ENCODE peak calls at places on chromosomes 3 and 15, in seven cellular contexts. U is cardiac muscle cell; X is psoas muscle; P is uterus; F is SJCRH30; G is effector memory CD4-positive, alpha-beta T cell; S is transverse colon. Y is an unnamed sample.

GRCh38 chr15:75573001-75573400 is 6.1 kb downstream of the PTPN9 start:
- DNase-seq in G (no peak), X (no peak), F (no peak), U (no peak), P (no peak), S (no peak), Y (no peak)

GRCh38 chr3:66431494-66431893 is 69.3 kb downstream of the LRIG1 start:
- DNase-seq in G (no peak), X (peak; percentile 64), F (no peak), S (no peak), U (no peak), P (no peak), Y (no peak)

GRCh38 chr3:194370753-194371152 is 1.2 kb upstream of the LRRC15 start:
- DNase-seq in P (no peak), G (no peak), U (no peak), F (no peak), X (no peak), S (no peak), Y (no peak)

GRCh38 chr3:59436164-59436958 is 386.5 kb upstream of the CFAP20DC start:
- DNase-seq in F (no peak), S (no peak), X (no peak), U (no peak), G (no peak), P (no peak), Y (no peak)

GRCh38 chr3:123610331-123610730 is 25.5 kb upstream of the HACD2 start:
- DNase-seq in U (no peak), F (peak; percentile 21), X (no peak), G (no peak), S (no peak), P (no peak), Y (no peak)

GRCh38 chr3:51585197-51585596 is 46.7 kb downstream of the RAD54L2 start:
- DNase-seq in G (no peak), F (no peak), P (no peak), U (no peak), S (no peak), X (no peak), Y (no peak)

GRCh38 chr15:51223771-51224229 is 114.6 kb downstream of the CYP19A1 start:
- DNase-seq in P (no peak), X (no peak), S (no peak), U (no peak), G (no peak), F (no peak), Y (no peak)

GRCh38 chr3:126661965-126662364 is 7.0 kb upstream of the TXNRD3 start:
- DNase-seq in U (no peak), P (no peak), F (no peak), S (no peak), X (no peak), G (no peak), Y (no peak)

GRCh38 chr3:61081554-61081953 is 169.7 kb downstream of the FHIT start:
- DNase-seq in G (no peak), P (no peak), S (no peak), U (no peak), F (no peak), X (no peak), Y (no peak)

GRCh38 chr3:4852780-4853748 is 126.2 kb upstream of the BHLHE40 start:
- DNase-seq in X (no peak), S (no peak), U (no peak), F (peak; percentile 35), G (no peak), P (no peak), Y (no peak)

GRCh38 chr3:151087648-151088047 is 2.2 kb downstream of the MED12L start:
- DNase-seq in S (no peak), X (no peak), G (no peak), F (no peak), U (no peak), P (no peak), Y (no peak)
- H3K4me3 ChIP-seq in S (no peak overlapping the region), X (no peak overlapping the region), G (no peak overlapping the region), F (no peak overlapping the region), U (peak overlapping the region; percentile 70), P (no peak overlapping the region), Y (no peak overlapping the region)

DNA sequence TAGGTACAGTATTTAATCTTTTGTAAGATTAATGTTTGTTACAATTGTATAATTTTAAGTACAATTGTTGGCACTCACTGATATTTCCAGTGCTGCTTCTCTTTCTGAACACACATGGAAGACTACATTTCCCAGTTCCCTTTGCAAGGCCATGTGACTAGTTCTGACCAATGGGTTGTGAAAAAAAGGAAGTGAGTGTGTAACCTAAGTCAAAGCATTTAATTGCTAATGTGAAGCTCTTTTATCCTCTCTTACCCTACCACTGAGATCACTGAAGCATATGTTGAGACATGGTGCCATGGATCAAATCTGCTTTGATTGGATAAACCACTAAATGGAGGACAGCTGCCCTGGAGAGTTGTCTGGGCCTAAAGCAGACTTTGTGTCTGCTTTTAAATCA is 83.9 kb upstream of the PLXND1 start:
- DNase-seq in P (no peak), G (peak; percentile 19), X (no peak), F (peak; percentile 91), S (no peak), U (peak; percentile 48), Y (no peak)
- H3K4me1 ChIP-seq in P (peaks cover 5% of the 10 kb centered on the region), G (no peaks in the 10 kb centered on the region), X (peaks cover 35% of the 10 kb centered on the region), F (peaks cover 13% of the 10 kb centered on the region), S (no peaks in the 10 kb centered on the region), U (peaks cover 20% of the 10 kb centered on the region), Y (peaks cover 5% of the 10 kb centered on the region)

GRCh38 chr3:146892041-146892440 is 286.9 kb upstream of the PLSCR5 start:
- DNase-seq in F (no peak), U (no peak), X (no peak), G (no peak), P (no peak), S (no peak), Y (no peak)
- H3K27ac ChIP-seq in F (no peak overlapping the region), U (no peak overlapping the region), X (no peak overlapping the region), G (no peak overlapping the region), P (no peak overlapping the region), S (no peak overlapping the region), Y (no peak overlapping the region)

GRCh38 chr3:15356186-15356585 is 23.8 kb upstream of the SH3BP5 start:
- DNase-seq in G (no peak), S (no peak), P (no peak), F (no peak), X (no peak), U (no peak), Y (no peak)

GRCh38 chr3:15359677-15360397 is 27.5 kb upstream of the SH3BP5 start:
- DNase-seq in X (no peak), P (no peak), U (no peak), G (no peak), S (no peak), F (no peak), Y (no peak)

GRCh38 chr3:15361494-15362214 is 29.3 kb upstream of the SH3BP5 start:
- DNase-seq in G (no peak), S (peak; percentile 23), U (no peak), P (peak; percentile 19), X (no peak), F (peak; percentile 54), Y (no peak)

GRCh38 chr3:15360786-15361493 is 28.6 kb upstream of the SH3BP5 start:
- DNase-seq in S (no peak), G (no peak), U (no peak), X (no peak), F (no peak), P (no peak), Y (no peak)
- H3K4me3 ChIP-seq in S (no peak overlapping the region), G (no peak overlapping the region), U (no peak overlapping the region), X (no peak overlapping the region), F (no peak overlapping the region), P (no peak overlapping the region), Y (no peak overlapping the region)

GRCh38 chr3:69747511-69748248 is 8.4 kb downstream of the MITF start:
- DNase-seq in S (no peak), U (no peak), P (no peak), G (no peak), F (no peak), X (no peak), Y (no peak)

GRCh38 chr3:69744507-69744906 is 5.2 kb downstream of the MITF start:
- DNase-seq in P (no peak), X (no peak), G (no peak), F (no peak), U (no peak), S (no peak), Y (no peak)

GRCh38 chr3:69743975-69744374 is 4.7 kb downstream of the MITF start:
- DNase-seq in X (no peak), P (no peak), U (no peak), G (no peak), S (no peak), F (no peak), Y (no peak)

GRCh38 chr3:69745503-69745902 is 6.2 kb downstream of the MITF start:
- DNase-seq in U (no peak), S (no peak), X (no peak), G (no peak), F (no peak), P (no peak), Y (no peak)

DNA sequence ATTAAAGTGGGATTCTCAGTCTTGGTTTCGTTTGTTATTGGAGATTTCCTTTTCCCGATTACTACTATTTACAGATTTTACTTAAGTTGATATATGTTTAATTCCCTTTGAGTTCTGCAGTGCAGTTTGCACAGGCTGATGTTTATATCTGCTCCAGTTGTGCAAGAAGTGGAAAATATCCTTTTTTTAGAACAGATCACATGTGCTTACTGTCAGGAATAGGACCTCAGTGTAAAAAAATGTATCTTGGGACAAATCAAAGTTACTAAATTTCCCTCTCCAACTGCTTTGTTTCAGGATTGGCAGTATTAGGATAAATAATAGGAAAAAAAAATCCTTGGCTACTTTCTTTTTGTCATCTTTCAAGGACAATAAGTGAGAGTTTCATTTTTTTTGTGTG is 6.9 kb downstream of the MITF start:
- DNase-seq in U (no peak), F (no peak), G (no peak), P (no peak), S (no peak), X (no peak), Y (no peak)
- H3K4me1 ChIP-seq in U (peaks cover 22% of the 10 kb centered on the region), F (no peaks in the 10 kb centered on the region), G (no peaks in the 10 kb centered on the region), P (peaks cover 30% of the 10 kb centered on the region), S (peaks cover 13% of the 10 kb centered on the region), X (peaks cover 90% of the 10 kb centered on the region), Y (peaks cover 4% of the 10 kb centered on the region)

DNA sequence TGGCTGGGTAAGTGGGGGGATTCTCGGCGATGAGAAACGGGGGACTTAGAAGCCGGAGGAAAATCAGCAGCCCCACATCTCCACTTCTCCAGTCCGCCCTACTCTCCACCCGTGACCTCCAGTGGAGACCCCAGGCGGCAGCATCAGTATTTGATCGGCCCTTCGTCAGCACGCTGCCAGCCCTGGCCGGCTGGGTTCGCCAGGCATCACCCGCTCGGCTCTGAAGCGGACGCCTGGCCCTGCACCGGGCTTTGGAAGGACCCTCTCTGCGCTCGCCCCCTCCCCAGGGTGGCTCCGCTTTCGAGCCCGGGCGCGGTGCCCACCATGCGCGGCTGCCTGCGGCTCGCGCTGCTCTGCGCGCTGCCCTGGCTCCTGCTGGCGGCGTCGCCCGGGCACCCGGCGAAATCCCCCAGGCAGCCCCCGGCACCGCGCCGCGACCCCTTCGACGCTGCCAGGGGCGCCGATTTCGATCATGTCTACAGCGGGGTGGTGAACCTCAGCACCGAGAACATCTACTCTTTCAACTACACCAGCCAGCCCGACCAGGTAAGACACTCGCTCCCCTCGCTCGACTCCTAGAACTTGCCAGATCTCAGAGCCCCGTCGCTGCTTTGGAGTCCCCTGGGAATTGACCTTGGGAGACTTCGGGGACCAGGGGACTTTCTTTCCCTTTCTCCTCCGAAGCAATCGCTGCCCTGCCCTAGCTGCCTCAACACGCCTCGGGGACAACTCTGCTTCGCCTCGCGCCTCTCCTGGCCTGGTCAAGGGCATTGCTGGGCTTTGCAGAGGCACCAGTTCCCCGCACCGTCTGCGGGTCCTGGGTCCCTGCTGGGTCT is 561 bp downstream of the SIDT1 start:
- DNase-seq in X (peak; percentile 52), U (peak; percentile 28), F (no peak), P (no peak), G (peak; percentile 25), S (peak; percentile 46), Y (peak; percentile 33)
- H3K27ac ChIP-seq in X (no peak overlapping the region), U (no peak overlapping the region), F (no peak overlapping the region), P (peak overlapping the region; percentile 40), G (peak overlapping the region; percentile 86), S (peak overlapping the region; percentile 81), Y (peak overlapping the region; percentile 79)

Y was measured in left lung.